ENCODE peak calls at places on chromosomes 6 and 20, in seven cellular contexts. S, M, F, N, R, V and D are unnamed samples.

GRCh38 chr20:51326241-51326819 is 216.2 kb downstream of the NFATC2 start:
- DNase-seq in S (peak; percentile 79), M (peak; percentile 61), F (peak; percentile 54), N (peak; percentile 38), R (peak; percentile 52), V (no peak), D (peak; percentile 75)

GRCh38 chr20:62873280-62873679 is 11.7 kb upstream of the TCFL5 start:
- DNase-seq in S (no peak), M (no peak), F (no peak), N (no peak), R (no peak), V (no peak), D (no peak)

GRCh38 chr6:158476389-158476788 is 83.5 kb upstream of the TMEM181 start:
- DNase-seq in S (no peak), M (no peak), F (no peak), N (no peak), R (no peak), V (peak; percentile 45), D (no peak)

GRCh38 chr6:167795874-167796667 is 30.6 kb upstream of the AFDN start:
- DNase-seq in S (peak; percentile 60), M (no peak), F (no peak), N (no peak), R (peak; percentile 82), V (no peak), D (no peak)

GRCh38 chr6:6920984-6921313 is 186.8 kb upstream of the RREB1 start:
- DNase-seq in S (no peak), M (no peak), F (no peak), N (no peak), R (no peak), V (no peak), D (no peak)

GRCh38 chr20:53434662-53435061 is 159.0 kb downstream of the ZNF217 start:
- DNase-seq in S (no peak), M (no peak), F (no peak), N (no peak), R (no peak), V (no peak), D (no peak)

GRCh38 chr20:61439251-61439650 is 187.2 kb downstream of the CDH4 start:
- DNase-seq in S (no peak), M (no peak), F (no peak), N (no peak), R (no peak), V (no peak), D (no peak)

GRCh38 chr6:98657764-98658163 is 176.6 kb upstream of the POU3F2 start:
- DNase-seq in S (no peak), M (peak; percentile 18), F (no peak), N (peak; percentile 3), R (no peak), V (no peak), D (peak; percentile 70)

GRCh38 chr20:1952737-1953530 is 40.9 kb downstream of the PDYN start:
- DNase-seq in S (no peak), M (no peak), F (no peak), N (no peak), R (no peak), V (peak; percentile 15), D (no peak)

GRCh38 chr20:42193119-42193518 is 574.9 kb upstream of the CHD6 start:
- DNase-seq in S (no peak), M (no peak), F (no peak), N (no peak), R (no peak), V (no peak), D (no peak)

GRCh38 chr20:42191140-42191860 is 573.1 kb upstream of the CHD6 start:
- DNase-seq in S (no peak), M (no peak), F (no peak), N (no peak), R (no peak), V (no peak), D (no peak)

GRCh38 chr20:42190084-42190483 is 571.9 kb upstream of the CHD6 start:
- DNase-seq in S (no peak), M (no peak), F (no peak), N (no peak), R (no peak), V (no peak), D (no peak)

GRCh38 chr20:42197599-42197998 is 579.4 kb upstream of the CHD6 start:
- DNase-seq in S (no peak), M (no peak), F (no peak), N (no peak), R (no peak), V (no peak), D (no peak)

DNA sequence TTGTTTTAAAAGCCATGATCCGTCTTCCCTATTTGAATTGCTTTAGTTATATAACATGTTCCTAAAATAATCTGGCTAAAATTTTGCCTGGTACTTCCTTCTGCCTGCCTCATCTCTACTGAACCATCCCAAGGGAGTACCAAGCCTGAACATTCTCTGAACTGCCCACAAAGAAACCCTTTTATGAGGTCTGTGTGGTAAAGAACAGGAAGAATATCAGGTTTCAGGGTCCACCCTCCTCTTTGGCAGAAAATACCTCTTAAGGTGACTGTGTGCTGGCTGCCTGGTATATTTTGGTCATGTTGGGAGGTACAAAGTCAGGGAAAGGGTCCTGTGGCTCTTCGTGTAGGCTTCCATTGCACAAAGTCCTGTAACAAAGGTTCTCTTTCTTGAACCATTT is 574.1 kb upstream of the CHD6 start:
- DNase-seq in S (no peak), M (no peak), F (no peak), N (no peak), R (no peak), V (no peak), D (no peak)
- TF ChIP-seq JUND in S (no peak), M (no peak), F (no peak), N (no peak), R (no peak), V (no peak), D (no peak)

DNA sequence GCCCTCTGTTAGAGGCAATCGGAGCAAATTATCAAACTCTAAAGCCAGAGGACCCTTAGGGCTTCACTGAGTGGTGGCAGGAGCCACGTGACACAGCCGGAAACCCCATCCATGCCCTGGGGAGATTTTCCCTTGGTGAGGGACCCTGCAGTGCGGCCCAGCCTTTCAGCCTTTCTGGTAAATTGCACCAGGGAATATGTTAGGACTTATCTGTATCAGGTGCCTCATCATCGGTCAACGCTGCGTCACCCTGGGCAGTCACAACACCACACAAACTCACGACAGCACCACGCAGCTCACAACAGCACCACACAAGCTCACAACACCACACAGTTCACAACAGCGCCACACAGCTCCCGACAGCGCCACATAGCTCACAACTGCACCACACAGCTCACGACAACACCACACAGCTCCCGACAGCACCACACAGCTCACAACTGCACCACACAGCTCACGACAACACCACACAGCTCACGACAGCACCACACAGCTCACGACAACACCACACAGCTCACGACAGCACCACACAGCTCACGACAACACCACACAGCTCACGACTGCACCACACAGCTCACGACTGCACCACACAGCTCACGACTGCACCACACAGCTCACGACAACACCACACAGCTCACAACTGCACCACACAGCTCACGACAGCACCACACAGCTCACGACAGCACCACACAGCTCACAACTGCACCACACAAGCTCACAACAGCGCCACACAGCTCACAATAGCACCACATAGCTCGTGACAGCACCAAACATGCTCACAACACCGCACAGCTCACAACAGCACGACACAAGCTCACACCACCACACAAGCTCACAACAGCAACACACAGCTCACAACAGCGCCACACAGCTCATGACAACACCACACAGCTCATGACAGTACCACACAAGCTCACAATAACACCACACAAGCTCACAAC is 199.0 kb downstream of the DLL1 start:
- DNase-seq in S (peak; percentile 33), M (no peak), F (no peak), N (no peak), R (no peak), V (no peak), D (no peak)
- TF ChIP-seq JUND in S (no peak), M (no peak), F (no peak), N (no peak), R (no peak), V (no peak), D (no peak)

GRCh38 chr6:38648629-38649028 is 8.9 kb upstream of the BTBD9 start:
- DNase-seq in S (no peak), M (no peak), F (no peak), N (no peak), R (no peak), V (no peak), D (no peak)

GRCh38 chr6:38646166-38646565 is 6.4 kb upstream of the BTBD9 start:
- DNase-seq in S (no peak), M (no peak), F (no peak), N (no peak), R (no peak), V (no peak), D (no peak)

GRCh38 chr6:38650207-38650752 is 10.6 kb upstream of the BTBD9 start:
- DNase-seq in S (no peak), M (no peak), F (no peak), N (no peak), R (no peak), V (no peak), D (no peak)

GRCh38 chr6:38649744-38650143 is 10.0 kb upstream of the BTBD9 start:
- DNase-seq in S (no peak), M (no peak), F (no peak), N (no peak), R (no peak), V (no peak), D (no peak)

DNA sequence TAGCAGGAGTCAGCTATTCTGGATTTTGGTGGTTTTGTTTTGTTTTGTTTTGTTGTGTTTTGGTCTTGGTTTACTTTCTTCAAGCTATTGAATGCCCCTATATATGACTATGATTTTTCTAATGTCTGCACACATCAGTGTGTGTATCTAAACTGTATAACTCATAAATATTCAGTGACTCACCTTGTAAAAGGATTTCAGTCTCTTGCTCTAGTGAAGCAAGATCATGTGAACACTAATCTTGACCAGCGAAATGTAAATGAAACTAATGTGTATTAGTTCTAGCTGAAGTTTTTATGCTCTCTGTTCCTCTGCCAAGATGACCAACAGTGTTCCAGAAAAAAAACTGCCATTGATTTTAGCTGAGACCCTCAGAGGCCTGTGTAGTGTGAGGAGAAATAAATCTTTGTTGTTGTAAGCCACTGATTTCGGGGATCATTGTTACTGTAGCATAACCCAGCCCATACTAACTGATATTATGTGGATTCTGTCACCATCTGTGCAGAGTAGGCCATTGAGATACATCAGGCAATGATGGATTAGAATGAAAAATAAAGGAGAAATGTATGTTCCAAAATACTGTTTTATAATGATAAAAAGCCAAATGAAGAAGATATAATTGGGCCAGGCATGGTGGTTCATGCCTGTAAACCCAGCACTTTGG is 11.5 kb upstream of the BTBD9 start:
- DNase-seq in S (no peak), M (no peak), F (no peak), N (no peak), R (no peak), V (no peak), D (no peak)
- TF ChIP-seq JUND in S (no peak), M (no peak), F (no peak), N (no peak), R (no peak), V (no peak), D (no peak)

DNA sequence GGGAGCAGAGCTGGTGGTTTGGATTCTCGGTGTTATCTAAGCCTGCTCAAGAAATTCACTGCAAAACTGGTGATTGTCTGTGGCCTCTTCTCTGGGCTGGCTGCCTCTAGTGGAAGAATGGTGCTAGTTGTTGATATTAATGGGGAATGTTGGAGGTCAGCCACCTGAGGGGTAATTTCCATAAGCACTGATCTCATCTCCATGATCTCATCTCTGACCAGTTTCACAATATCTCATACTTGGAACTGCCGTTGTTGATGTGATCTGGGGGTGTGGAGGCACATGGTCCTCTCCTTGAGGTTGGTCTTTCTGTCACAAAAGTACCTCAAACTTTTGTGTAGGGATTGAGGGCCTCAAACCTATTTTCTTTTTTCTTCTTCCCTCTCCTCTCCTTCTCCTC is 102.6 kb downstream of the CD109 start:
- DNase-seq in S (no peak), M (peak; percentile 66), F (peak; percentile 6), N (no peak), R (no peak), V (no peak), D (no peak)
- TF ChIP-seq JUND in S (no peak), M (no peak), F (no peak), N (no peak), R (peak; percentile 42), V (no peak), D (no peak)